ENCODE peak calls at places on chromosomes 6 and 20, in eight cellular contexts. One of them, this sample, is unnamed.

GRCh38 chr6:28757429-28758045 is 166.2 kb downstream of the TRIM27 start:
- DNase-seq in endodermal cell: peak
- DNase-seq in mucosa of gallbladder: no peak
- DNase-seq in cardiac muscle cell: no peak
- DNase-seq in kidney tubule cell: peak
- DNase-seq in T1000: no peak
- DNase-seq in hepatocyte: no peak
- DNase-seq in HS-27A: no peak
- DNase-seq in this sample: peak

GRCh38 chr20:3744806-3745685 is 12.6 kb downstream of the HSPA12B start:
- DNase-seq in endodermal cell: peak
- DNase-seq in mucosa of gallbladder: peak
- DNase-seq in cardiac muscle cell: peak
- DNase-seq in kidney tubule cell: peak
- DNase-seq in T1000: peak
- DNase-seq in hepatocyte: peak
- DNase-seq in HS-27A: no peak
- DNase-seq in this sample: peak

GRCh38 chr20:46190796-46191540 is 72.9 kb downstream of the CD40 start:
- DNase-seq in endodermal cell: no peak
- DNase-seq in mucosa of gallbladder: no peak
- DNase-seq in cardiac muscle cell: no peak
- DNase-seq in kidney tubule cell: no peak
- DNase-seq in T1000: no peak
- DNase-seq in hepatocyte: no peak
- DNase-seq in HS-27A: no peak
- DNase-seq in this sample: no peak

GRCh38 chr6:135002974-135003703 is 51.5 kb downstream of the HBS1L start:
- DNase-seq in endodermal cell: no peak
- DNase-seq in mucosa of gallbladder: no peak
- DNase-seq in cardiac muscle cell: peak
- DNase-seq in kidney tubule cell: no peak
- DNase-seq in T1000: no peak
- DNase-seq in hepatocyte: no peak
- DNase-seq in HS-27A: no peak
- DNase-seq in this sample: no peak

GRCh38 chr6:23419046-23419445 is 707.0 kb upstream of the NRSN1 start:
- DNase-seq in endodermal cell: no peak
- DNase-seq in mucosa of gallbladder: no peak
- DNase-seq in cardiac muscle cell: no peak
- DNase-seq in kidney tubule cell: no peak
- DNase-seq in T1000: no peak
- DNase-seq in hepatocyte: no peak
- DNase-seq in HS-27A: no peak
- DNase-seq in this sample: no peak

GRCh38 chr6:88114838-88115237 is 51.3 kb downstream of the CNR1 start:
- DNase-seq in endodermal cell: no peak
- DNase-seq in mucosa of gallbladder: no peak
- DNase-seq in cardiac muscle cell: no peak
- DNase-seq in kidney tubule cell: no peak
- DNase-seq in T1000: no peak
- DNase-seq in hepatocyte: no peak
- DNase-seq in HS-27A: no peak
- DNase-seq in this sample: no peak

GRCh38 chr6:44439270-44440045 is 52.0 kb downstream of the CDC5L start:
- DNase-seq in endodermal cell: no peak
- DNase-seq in mucosa of gallbladder: no peak
- DNase-seq in cardiac muscle cell: no peak
- DNase-seq in kidney tubule cell: peak
- DNase-seq in T1000: no peak
- DNase-seq in hepatocyte: no peak
- DNase-seq in HS-27A: no peak
- DNase-seq in this sample: no peak

GRCh38 chr20:25310921-25311728 is 63.2 kb downstream of the PYGB start:
- DNase-seq in endodermal cell: no peak
- DNase-seq in mucosa of gallbladder: no peak
- DNase-seq in cardiac muscle cell: peak
- DNase-seq in kidney tubule cell: peak
- DNase-seq in T1000: no peak
- DNase-seq in hepatocyte: no peak
- DNase-seq in HS-27A: peak
- DNase-seq in this sample: no peak

GRCh38 chr6:71737953-71738352 is 148.4 kb upstream of the RIMS1 start:
- DNase-seq in endodermal cell: no peak
- DNase-seq in mucosa of gallbladder: no peak
- DNase-seq in cardiac muscle cell: no peak
- DNase-seq in kidney tubule cell: no peak
- DNase-seq in T1000: no peak
- DNase-seq in hepatocyte: no peak
- DNase-seq in HS-27A: no peak
- DNase-seq in this sample: no peak

GRCh38 chr6:138586638-138587037 is 87.3 kb upstream of the NHSL1 start:
- DNase-seq in endodermal cell: no peak
- DNase-seq in mucosa of gallbladder: no peak
- DNase-seq in cardiac muscle cell: no peak
- DNase-seq in kidney tubule cell: no peak
- DNase-seq in T1000: no peak
- DNase-seq in hepatocyte: no peak
- DNase-seq in HS-27A: no peak
- DNase-seq in this sample: no peak

GRCh38 chr6:28399370-28400121 is at the start of gene ZSCAN12:
- DNase-seq in endodermal cell: peak
- DNase-seq in mucosa of gallbladder: peak
- DNase-seq in cardiac muscle cell: peak
- DNase-seq in kidney tubule cell: peak
- DNase-seq in T1000: no peak
- DNase-seq in hepatocyte: peak
- DNase-seq in HS-27A: peak
- DNase-seq in this sample: peak

GRCh38 chr6:12507641-12508040 is 208.9 kb upstream of the PHACTR1 start:
- DNase-seq in endodermal cell: no peak
- DNase-seq in mucosa of gallbladder: no peak
- DNase-seq in cardiac muscle cell: no peak
- DNase-seq in kidney tubule cell: no peak
- DNase-seq in T1000: no peak
- DNase-seq in hepatocyte: no peak
- DNase-seq in HS-27A: no peak
- DNase-seq in this sample: no peak

GRCh38 chr20:35156978-35157377 is 9.8 kb upstream of the EDEM2 start:
- DNase-seq in endodermal cell: no peak
- DNase-seq in mucosa of gallbladder: no peak
- DNase-seq in cardiac muscle cell: no peak
- DNase-seq in kidney tubule cell: no peak
- DNase-seq in T1000: no peak
- DNase-seq in hepatocyte: no peak
- DNase-seq in HS-27A: no peak
- DNase-seq in this sample: no peak

GRCh38 chr6:31157543-31158139 is at the start of gene CCHCR1:
- DNase-seq in endodermal cell: no peak
- DNase-seq in mucosa of gallbladder: no peak
- DNase-seq in cardiac muscle cell: peak
- DNase-seq in kidney tubule cell: no peak
- DNase-seq in T1000: no peak
- DNase-seq in hepatocyte: no peak
- DNase-seq in HS-27A: no peak
- DNase-seq in this sample: no peak